ENCODE peak calls at places on chromosome 17, in nine cellular contexts. One of them, this sample, is unnamed.
A peak's percentile ranks its signal among the peaks of the same experiment; 100 is the strongest.

GRCh38 chr17:57916925-57917858 is 38.0 kb downstream of the CUEDC1 start:
- DNase-seq in OCI-LY7: no peak
- DNase-seq in MM.1S: peak; percentile 53
- DNase-seq in PC-3: peak; percentile 39
- DNase-seq in esophagus muscularis mucosa: no peak
- DNase-seq in esophagus squamous epithelium: no peak
- DNase-seq in A549: no peak
- DNase-seq in GM23338: no peak
- DNase-seq in tibial artery: no peak
- DNase-seq in this sample: no peak

GRCh38 chr17:4232168-4232813 is 31.5 kb downstream of the ANKFY1 start:
- DNase-seq in esophagus squamous epithelium: no peak
- DNase-seq in esophagus muscularis mucosa: no peak
- DNase-seq in GM23338: no peak
- DNase-seq in A549: no peak
- DNase-seq in MM.1S: no peak
- DNase-seq in tibial artery: no peak
- DNase-seq in PC-3: no peak
- DNase-seq in OCI-LY7: no peak
- DNase-seq in this sample: no peak

GRCh38 chr17:4074831-4075495 is 67.9 kb downstream of the ZZEF1 start:
- DNase-seq in PC-3: peak; percentile 51
- DNase-seq in OCI-LY7: peak; percentile 62
- DNase-seq in tibial artery: no peak
- DNase-seq in MM.1S: peak; percentile 73
- DNase-seq in esophagus muscularis mucosa: no peak
- DNase-seq in GM23338: peak; percentile 73
- DNase-seq in esophagus squamous epithelium: no peak
- DNase-seq in A549: peak; percentile 56
- DNase-seq in this sample: peak; percentile 16

GRCh38 chr17:41308251-41308917 is 725 bp downstream of the KRTAP16-1 start:
- DNase-seq in MM.1S: peak; percentile 96
- DNase-seq in PC-3: no peak
- DNase-seq in esophagus muscularis mucosa: no peak
- DNase-seq in GM23338: no peak
- DNase-seq in esophagus squamous epithelium: peak; percentile 41
- DNase-seq in OCI-LY7: peak; percentile 55
- DNase-seq in A549: no peak
- DNase-seq in tibial artery: no peak
- DNase-seq in this sample: no peak

GRCh38 chr17:82638183-82638773 is 10.0 kb downstream of the WDR45B start:
- DNase-seq in GM23338: no peak
- DNase-seq in MM.1S: no peak
- DNase-seq in PC-3: no peak
- DNase-seq in esophagus muscularis mucosa: no peak
- DNase-seq in OCI-LY7: no peak
- DNase-seq in esophagus squamous epithelium: no peak
- DNase-seq in tibial artery: no peak
- DNase-seq in A549: no peak
- DNase-seq in this sample: no peak

GRCh38 chr17:49180303-49180702 is 30.1 kb downstream of the GNGT2 start:
- DNase-seq in PC-3: peak; percentile 67
- DNase-seq in esophagus muscularis mucosa: no peak
- DNase-seq in tibial artery: peak; percentile 74
- DNase-seq in OCI-LY7: peak; percentile 65
- DNase-seq in A549: peak; percentile 79
- DNase-seq in MM.1S: peak; percentile 27
- DNase-seq in esophagus squamous epithelium: no peak
- DNase-seq in GM23338: peak; percentile 90
- DNase-seq in this sample: peak; percentile 72

GRCh38 chr17:9644910-9645751 is at the start of gene USP43:
- DNase-seq in tibial artery: no peak
- DNase-seq in esophagus squamous epithelium: no peak
- DNase-seq in MM.1S: no peak
- DNase-seq in PC-3: peak; percentile 73
- DNase-seq in esophagus muscularis mucosa: no peak
- DNase-seq in A549: peak; percentile 47
- DNase-seq in GM23338: peak; percentile 79
- DNase-seq in OCI-LY7: peak; percentile 26
- DNase-seq in this sample: no peak

GRCh38 chr17:6254036-6254435 is 180.9 kb downstream of the AIPL1 start:
- DNase-seq in MM.1S: no peak
- DNase-seq in OCI-LY7: no peak
- DNase-seq in esophagus muscularis mucosa: no peak
- DNase-seq in GM23338: no peak
- DNase-seq in PC-3: peak; percentile 67
- DNase-seq in tibial artery: no peak
- DNase-seq in A549: no peak
- DNase-seq in esophagus squamous epithelium: no peak
- DNase-seq in this sample: no peak

GRCh38 chr17:50621562-50621961 is 13.1 kb upstream of the ABCC3 start:
- DNase-seq in PC-3: no peak
- DNase-seq in esophagus squamous epithelium: no peak
- DNase-seq in MM.1S: no peak
- DNase-seq in A549: no peak
- DNase-seq in GM23338: no peak
- DNase-seq in OCI-LY7: no peak
- DNase-seq in tibial artery: no peak
- DNase-seq in esophagus muscularis mucosa: no peak
- DNase-seq in this sample: no peak

GRCh38 chr17:35404360-35404759 is 27.9 kb downstream of the SLFN12 start:
- DNase-seq in GM23338: no peak
- DNase-seq in OCI-LY7: no peak
- DNase-seq in tibial artery: no peak
- DNase-seq in MM.1S: no peak
- DNase-seq in PC-3: peak; percentile 39
- DNase-seq in A549: no peak
- DNase-seq in esophagus squamous epithelium: no peak
- DNase-seq in esophagus muscularis mucosa: no peak
- DNase-seq in this sample: no peak

GRCh38 chr17:67557052-67557845 is 160.5 kb upstream of the NOL11 start:
- DNase-seq in tibial artery: no peak
- DNase-seq in A549: no peak
- DNase-seq in esophagus squamous epithelium: no peak
- DNase-seq in OCI-LY7: no peak
- DNase-seq in PC-3: no peak
- DNase-seq in GM23338: no peak
- DNase-seq in MM.1S: no peak
- DNase-seq in esophagus muscularis mucosa: no peak
- DNase-seq in this sample: no peak

DNA sequence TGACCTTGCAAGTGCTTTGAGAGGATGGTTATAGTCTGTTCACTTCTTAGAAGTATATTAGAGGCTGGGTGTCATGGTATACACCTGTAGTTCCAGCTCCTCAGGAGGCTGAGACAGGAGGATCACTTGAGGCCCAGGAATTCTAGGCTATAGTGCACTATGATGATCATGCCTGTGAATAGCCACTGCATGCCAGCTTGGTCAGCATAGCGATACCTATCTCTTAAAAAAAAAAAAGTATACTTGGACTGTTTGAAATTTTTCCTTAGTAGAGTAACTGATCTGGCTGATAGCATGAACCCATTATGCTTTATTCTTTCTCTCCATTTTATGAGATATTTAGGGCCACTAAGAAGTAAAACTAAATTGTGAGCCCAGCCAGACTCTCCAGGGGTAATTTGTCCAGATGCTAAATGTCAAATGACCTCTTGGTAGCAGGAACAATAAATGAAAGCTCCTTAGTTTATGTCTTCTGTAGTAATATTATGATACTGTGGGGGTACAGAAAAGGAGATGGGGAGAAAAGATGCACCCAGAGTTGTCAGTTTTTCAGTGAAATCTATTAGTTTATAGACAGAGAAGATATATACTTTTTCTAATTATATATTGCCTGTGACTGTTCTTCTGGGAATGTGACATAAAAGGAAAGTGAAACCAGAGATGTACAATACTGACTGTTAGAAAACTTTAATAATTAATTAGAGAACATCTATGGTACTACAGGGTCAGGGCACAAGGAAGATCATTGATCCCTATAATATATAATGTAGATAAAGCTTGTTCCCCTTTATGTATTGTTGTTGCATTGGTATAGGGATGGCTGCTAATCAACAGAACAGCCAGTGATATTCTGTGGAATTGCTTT is 335.3 kb upstream of the TBX2 start:
- DNase-seq in tibial artery: no peak
- DNase-seq in PC-3: no peak
- DNase-seq in OCI-LY7: no peak
- DNase-seq in A549: no peak
- DNase-seq in GM23338: no peak
- DNase-seq in esophagus muscularis mucosa: no peak
- DNase-seq in esophagus squamous epithelium: no peak
- DNase-seq in MM.1S: no peak
- DNase-seq in this sample: no peak
- H3K4me3 ChIP-seq in tibial artery: no peak overlapping the region
- H3K4me3 ChIP-seq in PC-3: no peak overlapping the region
- H3K4me3 ChIP-seq in OCI-LY7: no peak overlapping the region
- H3K4me3 ChIP-seq in A549: no peak overlapping the region
- H3K4me3 ChIP-seq in GM23338: no peak overlapping the region
- H3K4me3 ChIP-seq in esophagus muscularis mucosa: no peak overlapping the region
- H3K4me3 ChIP-seq in esophagus squamous epithelium: no peak overlapping the region
- H3K4me3 ChIP-seq in MM.1S: no peak overlapping the region
- H3K4me3 ChIP-seq in this sample: no peak overlapping the region

DNA sequence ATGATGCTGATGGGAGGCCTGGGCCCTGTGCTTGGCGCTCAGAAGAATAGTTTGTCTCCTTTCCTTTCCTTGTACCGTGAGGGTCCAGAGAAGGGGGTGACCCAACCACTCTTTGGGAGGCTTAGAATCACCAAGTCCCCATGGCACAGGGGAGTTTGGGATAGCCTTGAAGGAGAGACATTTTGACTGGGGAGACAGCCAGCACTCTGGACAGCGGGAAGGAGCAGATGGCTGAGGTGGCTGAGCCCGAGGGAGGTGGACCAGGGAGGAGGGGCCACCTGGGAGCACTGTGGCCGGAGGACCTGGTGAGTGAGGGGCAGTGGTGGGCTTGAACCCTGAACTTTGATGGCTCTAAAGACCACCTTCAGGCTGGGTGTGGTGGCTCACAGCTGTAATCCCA is 18.2 kb downstream of the MGAT5B start:
- DNase-seq in OCI-LY7: no peak
- DNase-seq in A549: no peak
- DNase-seq in tibial artery: no peak
- DNase-seq in MM.1S: no peak
- DNase-seq in PC-3: no peak
- DNase-seq in GM23338: no peak
- DNase-seq in esophagus muscularis mucosa: no peak
- DNase-seq in esophagus squamous epithelium: no peak
- DNase-seq in this sample: no peak
- H3K4me1 ChIP-seq in OCI-LY7: no peaks in the 10 kb centered on the region
- H3K4me1 ChIP-seq in A549: no peaks in the 10 kb centered on the region
- H3K4me1 ChIP-seq in tibial artery: no peaks in the 10 kb centered on the region
- H3K4me1 ChIP-seq in MM.1S: no peaks in the 10 kb centered on the region
- H3K4me1 ChIP-seq in PC-3: no peaks in the 10 kb centered on the region
- H3K4me1 ChIP-seq in GM23338: peaks cover 13% of the 10 kb centered on the region
- H3K4me1 ChIP-seq in esophagus muscularis mucosa: no peaks in the 10 kb centered on the region
- H3K4me1 ChIP-seq in esophagus squamous epithelium: no peaks in the 10 kb centered on the region
- H3K4me1 ChIP-seq in this sample: peaks cover 10% of the 10 kb centered on the region

GRCh38 chr17:28335201-28335958 is at the start of the genes IFT20 and TNFAIP1:
- DNase-seq in esophagus muscularis mucosa: peak; percentile 100
- DNase-seq in esophagus squamous epithelium: peak; percentile 98
- DNase-seq in PC-3: peak; percentile 97
- DNase-seq in MM.1S: peak; percentile 99
- DNase-seq in tibial artery: peak; percentile 100
- DNase-seq in A549: peak; percentile 98
- DNase-seq in OCI-LY7: peak; percentile 99
- DNase-seq in GM23338: peak; percentile 100
- DNase-seq in this sample: peak; percentile 96
- TF ChIP-seq CTCF in esophagus muscularis mucosa: no peak
- TF ChIP-seq CTCF in esophagus squamous epithelium: no peak
- TF ChIP-seq CTCF in PC-3: no peak
- TF ChIP-seq CTCF in MM.1S: no peak
- TF ChIP-seq CTCF in tibial artery: no peak
- TF ChIP-seq CTCF in A549: no peak
- TF ChIP-seq CTCF in OCI-LY7: no peak
- TF ChIP-seq CTCF in GM23338: no peak
- TF ChIP-seq CTCF in this sample: no peak

GRCh38 chr17:38353084-38353604 is 1.5 kb downstream of the SOCS7 start:
- DNase-seq in tibial artery: no peak
- DNase-seq in OCI-LY7: peak; percentile 33
- DNase-seq in PC-3: no peak
- DNase-seq in esophagus muscularis mucosa: no peak
- DNase-seq in GM23338: no peak
- DNase-seq in MM.1S: peak; percentile 15
- DNase-seq in esophagus squamous epithelium: no peak
- DNase-seq in A549: no peak
- DNase-seq in this sample: no peak

GRCh38 chr17:38350035-38350434 is 1.6 kb upstream of the SOCS7 start:
- DNase-seq in tibial artery: peak; percentile 28
- DNase-seq in A549: no peak
- DNase-seq in GM23338: no peak
- DNase-seq in MM.1S: no peak
- DNase-seq in esophagus squamous epithelium: no peak
- DNase-seq in PC-3: no peak
- DNase-seq in esophagus muscularis mucosa: no peak
- DNase-seq in OCI-LY7: no peak
- DNase-seq in this sample: no peak

GRCh38 chr17:38352245-38353083 is 820 bp downstream of the SOCS7 start:
- DNase-seq in GM23338: peak; percentile 69
- DNase-seq in A549: peak; percentile 29
- DNase-seq in esophagus muscularis mucosa: no peak
- DNase-seq in tibial artery: peak; percentile 68
- DNase-seq in PC-3: peak; percentile 6
- DNase-seq in MM.1S: no peak
- DNase-seq in esophagus squamous epithelium: no peak
- DNase-seq in OCI-LY7: peak; percentile 41
- DNase-seq in this sample: peak; percentile 50

GRCh38 chr17:38353668-38354067 is 2.0 kb downstream of the SOCS7 start:
- DNase-seq in A549: no peak
- DNase-seq in tibial artery: no peak
- DNase-seq in MM.1S: no peak
- DNase-seq in PC-3: no peak
- DNase-seq in OCI-LY7: no peak
- DNase-seq in esophagus muscularis mucosa: no peak
- DNase-seq in GM23338: no peak
- DNase-seq in esophagus squamous epithelium: no peak
- DNase-seq in this sample: no peak

DNA sequence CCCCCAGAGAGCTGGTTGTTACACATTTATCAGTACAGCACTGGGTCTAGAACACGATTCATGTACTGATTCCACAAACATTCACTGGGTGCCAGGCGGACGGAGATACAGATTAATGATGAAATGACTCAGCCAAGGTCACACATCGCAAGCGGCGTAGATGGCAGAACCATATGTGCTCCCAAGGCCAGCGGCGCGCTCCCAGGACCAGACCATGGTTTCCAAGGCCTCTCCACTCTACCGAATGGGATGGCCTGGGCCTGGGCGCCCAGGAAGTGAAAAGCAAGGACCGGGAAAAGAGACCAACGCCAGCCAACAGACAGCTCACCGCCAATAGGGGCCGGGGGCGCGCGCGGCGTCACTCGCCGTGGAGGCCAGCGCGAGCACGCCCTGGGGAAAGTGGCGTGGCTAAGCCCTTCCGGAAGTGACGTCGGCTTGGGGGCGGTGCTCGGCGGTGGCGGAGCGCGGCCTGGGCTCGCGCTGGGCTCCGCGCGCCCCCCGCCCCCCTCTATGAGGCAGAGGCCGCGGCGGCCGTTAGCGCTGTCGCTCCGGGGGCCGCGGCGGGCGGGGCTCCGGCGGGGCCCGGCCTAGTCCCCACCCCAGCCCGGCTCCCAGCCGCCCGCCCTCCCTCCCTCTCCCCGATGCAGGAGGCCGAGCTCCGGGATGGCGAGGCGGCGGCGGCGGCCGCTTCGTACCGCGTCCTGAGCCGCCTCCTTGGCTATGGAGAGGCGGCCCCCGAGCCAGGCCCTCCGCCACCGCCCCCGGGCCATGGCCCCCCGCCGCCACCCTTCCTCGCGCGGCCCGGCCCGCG is at the start of gene SOCS7:
- DNase-seq in tibial artery: peak; percentile 94
- DNase-seq in MM.1S: peak; percentile 90
- DNase-seq in esophagus muscularis mucosa: peak; percentile 97
- DNase-seq in PC-3: peak; percentile 81
- DNase-seq in esophagus squamous epithelium: peak; percentile 29
- DNase-seq in GM23338: peak; percentile 95
- DNase-seq in A549: peak; percentile 89
- DNase-seq in OCI-LY7: peak; percentile 93
- DNase-seq in this sample: peak; percentile 97
- H3K4me3 ChIP-seq in tibial artery: peak within 1 kb of the TSS; percentile 92
- H3K4me3 ChIP-seq in MM.1S: peak within 1 kb of the TSS; percentile 79
- H3K4me3 ChIP-seq in esophagus muscularis mucosa: peak within 1 kb of the TSS; percentile 98
- H3K4me3 ChIP-seq in PC-3: peak within 1 kb of the TSS; percentile 73
- H3K4me3 ChIP-seq in esophagus squamous epithelium: peak within 1 kb of the TSS; percentile 75
- H3K4me3 ChIP-seq in GM23338: peak within 1 kb of the TSS; percentile 89
- H3K4me3 ChIP-seq in A549: peak within 1 kb of the TSS; percentile 95
- H3K4me3 ChIP-seq in OCI-LY7: peak within 1 kb of the TSS; percentile 89
- H3K4me3 ChIP-seq in this sample: peak within 1 kb of the TSS; percentile 79

This sample was measured in BE2C.